ENCODE peak calls at places on chromosomes 11 and 22, in nine cellular contexts. F, S, E, K, V, Z, U, T and R are unnamed samples.

GRCh38 chr11:96054870-96055705 is 131.2 kb upstream of the MTMR2 start:
- DNase-seq in F (no peak), S (peak; percentile 7), E (no peak), K (no peak), V (no peak), Z (no peak), U (peak; percentile 44), T (no peak), R (no peak)

GRCh38 chr11:80330302-80330701 is 889.5 kb upstream of the TENM4 start:
- DNase-seq in F (no peak), S (no peak), E (no peak), K (no peak), V (no peak), Z (no peak), U (no peak), T (no peak), R (no peak)

GRCh38 chr11:44973634-44974401 is 23.1 kb upstream of the TP53I11 start:
- DNase-seq in F (no peak), S (no peak), E (no peak), K (no peak), V (no peak), Z (no peak), U (no peak), T (no peak), R (no peak)

GRCh38 chr11:61654397-61654829 is 25.8 kb upstream of the DAGLA start:
- DNase-seq in F (peak; percentile 53), S (no peak), E (peak; percentile 33), K (no peak), V (peak; percentile 77), Z (peak; percentile 43), U (no peak), T (no peak), R (peak; percentile 81)

GRCh38 chr22:20464096-20464614 is 26.5 kb upstream of the SCARF2 start:
- DNase-seq in F (no peak), S (no peak), E (no peak), K (no peak), V (no peak), Z (no peak), U (no peak), T (no peak), R (no peak)

GRCh38 chr11:109059402-109059801 is 362.6 kb upstream of the C11orf87 start:
- DNase-seq in F (no peak), S (no peak), E (no peak), K (no peak), V (no peak), Z (no peak), U (no peak), T (no peak), R (no peak)

GRCh38 chr11:114819028-114819427 is 140.7 kb downstream of the NXPE2 start:
- DNase-seq in F (no peak), S (no peak), E (no peak), K (no peak), V (no peak), Z (no peak), U (no peak), T (no peak), R (no peak)

GRCh38 chr11:7924526-7924925 is 6.5 kb downstream of the OR10A6 start:
- DNase-seq in F (no peak), S (no peak), E (no peak), K (no peak), V (no peak), Z (no peak), U (peak; percentile 5), T (no peak), R (no peak)

GRCh38 chr22:43446037-43446803 is 34.4 kb downstream of the MPPED1 start:
- DNase-seq in F (no peak), S (peak; percentile 13), E (no peak), K (no peak), V (no peak), Z (no peak), U (no peak), T (no peak), R (no peak)
- TF ChIP-seq EP300 in F (no peak), S (no peak), E (no peak), K (no peak), V (no peak), Z (no peak), U (no peak), T (no peak), R (no peak)

GRCh38 chr22:50274311-50274710 is 4.1 kb upstream of the MAPK11 start:
- DNase-seq in F (peak; percentile 66), S (peak; percentile 38), E (peak; percentile 68), K (no peak), V (no peak), Z (peak; percentile 44), U (peak; percentile 44), T (peak; percentile 66), R (no peak)
- TF ChIP-seq CTCF in F (no peak), S (peak; percentile 35), E (no peak), K (peak; percentile 21), V (no peak), Z (peak; percentile 46), U (peak; percentile 54), T (no peak), R (peak; percentile 33)

GRCh38 chr11:111920908-111921307 is 2.2 kb downstream of the C11orf52 start:
- DNase-seq in F (no peak), S (no peak), E (no peak), K (no peak), V (no peak), Z (no peak), U (no peak), T (no peak), R (no peak)

GRCh38 chr11:111917788-111918187 is 925 bp upstream of the C11orf52 start:
- DNase-seq in F (no peak), S (no peak), E (no peak), K (no peak), V (no peak), Z (no peak), U (peak; percentile 66), T (no peak), R (no peak)

GRCh38 chr11:111916768-111917167 is 1.9 kb upstream of the C11orf52 start:
- DNase-seq in F (no peak), S (no peak), E (no peak), K (no peak), V (no peak), Z (no peak), U (no peak), T (no peak), R (no peak)

GRCh38 chr11:111917312-111917711 is 1.4 kb upstream of the C11orf52 start:
- DNase-seq in F (no peak), S (no peak), E (no peak), K (no peak), V (no peak), Z (no peak), U (no peak), T (no peak), R (no peak)

GRCh38 chr11:111918390-111919256 is at the start of gene C11orf52:
- DNase-seq in F (peak; percentile 81), S (no peak), E (peak; percentile 56), K (no peak), V (no peak), Z (no peak), U (peak; percentile 89), T (peak; percentile 89), R (no peak)
- H3K4me3 ChIP-seq in F (no peak within 1 kb of the TSS), S (no peak within 1 kb of the TSS), E (peak within 1 kb of the TSS; percentile 10), K (peak within 1 kb of the TSS; percentile 18), V (no peak within 1 kb of the TSS), Z (no peak within 1 kb of the TSS), U (peak within 1 kb of the TSS; percentile 49), T (peak within 1 kb of the TSS; percentile 27), R (peak within 1 kb of the TSS; percentile 27)

GRCh38 chr11:119756169-119756568 is 27.2 kb upstream of the NECTIN1 start:
- DNase-seq in F (no peak), S (no peak), E (no peak), K (no peak), V (no peak), Z (no peak), U (no peak), T (no peak), R (no peak)

GRCh38 chr11:119755351-119756071 is 26.5 kb upstream of the NECTIN1 start:
- DNase-seq in F (no peak), S (no peak), E (no peak), K (no peak), V (no peak), Z (no peak), U (no peak), T (no peak), R (no peak)

GRCh38 chr11:119754199-119754598 is 25.2 kb upstream of the NECTIN1 start:
- DNase-seq in F (no peak), S (no peak), E (no peak), K (no peak), V (no peak), Z (no peak), U (no peak), T (no peak), R (no peak)

GRCh38 chr11:119752946-119753345 is 23.9 kb upstream of the NECTIN1 start:
- DNase-seq in F (no peak), S (no peak), E (no peak), K (no peak), V (no peak), Z (no peak), U (no peak), T (no peak), R (no peak)

DNA sequence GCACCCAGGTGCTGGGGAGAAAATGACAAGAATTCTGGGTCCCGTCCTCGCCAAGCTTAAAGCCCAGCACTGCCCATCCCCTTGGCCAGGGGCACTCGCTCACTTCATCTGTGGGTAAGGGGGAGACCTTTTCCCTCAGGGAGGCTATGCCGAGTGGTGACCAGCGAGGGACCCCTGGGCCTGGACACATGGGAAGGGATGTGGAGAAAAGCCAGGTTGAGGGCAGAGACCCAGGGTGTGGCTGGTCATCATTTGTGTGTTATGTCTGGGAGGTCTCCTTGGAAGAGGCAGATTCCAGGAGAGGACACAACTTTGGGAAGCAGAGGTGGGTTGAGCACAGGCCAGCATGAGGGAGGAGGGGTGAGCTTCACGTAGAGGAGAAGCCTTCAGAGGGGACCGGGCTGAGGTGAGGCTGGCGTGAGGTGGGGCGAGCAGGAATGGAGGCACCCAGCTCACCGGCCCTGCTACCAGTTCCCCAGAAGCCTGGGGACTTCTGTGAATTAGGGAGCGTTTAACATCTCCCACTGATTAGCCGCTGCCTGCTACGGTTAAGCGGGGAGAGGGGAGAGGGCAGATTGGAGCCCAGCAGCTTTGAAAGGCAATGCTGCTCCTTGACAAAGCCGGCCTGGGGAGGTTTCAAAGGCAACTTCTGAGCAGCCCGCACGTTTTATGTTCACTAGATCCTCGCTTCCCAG is 25.8 kb upstream of the NECTIN1 start:
- DNase-seq in F (no peak), S (no peak), E (no peak), K (no peak), V (no peak), Z (no peak), U (no peak), T (no peak), R (no peak)
- TF ChIP-seq EP300 in F (no peak), S (no peak), E (no peak), K (no peak), V (no peak), Z (no peak), U (no peak), T (no peak), R (no peak)

DNA sequence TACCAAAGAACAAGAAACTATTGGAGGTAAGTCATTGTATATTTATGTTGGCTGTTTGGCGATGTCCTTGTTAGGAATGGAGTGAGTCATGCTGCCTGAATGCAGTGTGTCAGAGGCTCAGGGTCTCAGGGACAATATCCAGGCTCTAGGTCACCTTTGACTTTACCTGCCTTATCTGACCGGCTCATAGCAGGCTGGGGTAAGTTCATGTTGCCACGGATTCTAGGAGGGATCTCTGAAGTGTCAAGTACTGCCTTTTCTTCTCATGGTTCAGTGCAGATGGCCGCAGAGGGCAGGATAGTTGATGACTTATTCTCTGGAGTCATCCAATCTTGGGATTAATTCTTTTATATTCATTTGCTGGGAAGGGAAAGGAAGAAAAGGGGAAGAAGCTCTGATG is 53.2 kb downstream of the SPON1 start:
- DNase-seq in F (no peak), S (peak; percentile 21), E (no peak), K (no peak), V (no peak), Z (no peak), U (peak; percentile 67), T (no peak), R (no peak)
- TF ChIP-seq CTCF in F (no peak), S (no peak), E (no peak), K (no peak), V (no peak), Z (no peak), U (no peak), T (no peak), R (no peak)